ENCODE peak calls at places on chromosomes 16 and 17, in five cellular contexts. One of them, this sample, is unnamed.

GRCh38 chr16:28301154-28301553 is 8.8 kb downstream of the SBK1 start:
- DNase-seq in mesenchymal stem cell: no peak
- DNase-seq in aorta: no peak
- DNase-seq in gastrocnemius medialis: peak; percentile 62
- DNase-seq in ovary: no peak
- DNase-seq in this sample: no peak

GRCh38 chr16:27600386-27600785 is 50.4 kb downstream of the KATNIP start:
- DNase-seq in mesenchymal stem cell: no peak
- DNase-seq in aorta: no peak
- DNase-seq in gastrocnemius medialis: no peak
- DNase-seq in ovary: no peak
- DNase-seq in this sample: no peak

GRCh38 chr16:23914935-23915549 is 79.3 kb downstream of the PRKCB start:
- DNase-seq in mesenchymal stem cell: no peak
- DNase-seq in aorta: no peak
- DNase-seq in gastrocnemius medialis: no peak
- DNase-seq in ovary: no peak
- DNase-seq in this sample: no peak

GRCh38 chr17:48179071-48179945 is 71.7 kb downstream of the SNX11 start:
- DNase-seq in mesenchymal stem cell: no peak
- DNase-seq in aorta: no peak
- DNase-seq in gastrocnemius medialis: no peak
- DNase-seq in ovary: no peak
- DNase-seq in this sample: no peak

GRCh38 chr17:16941643-16942042 is 30.3 kb downstream of the TNFRSF13B start:
- DNase-seq in mesenchymal stem cell: no peak
- DNase-seq in aorta: no peak
- DNase-seq in gastrocnemius medialis: no peak
- DNase-seq in ovary: no peak
- DNase-seq in this sample: no peak

GRCh38 chr16:3654249-3654991 is at the start of gene DNASE1:
- DNase-seq in mesenchymal stem cell: peak; percentile 52
- DNase-seq in aorta: peak; percentile 81
- DNase-seq in gastrocnemius medialis: peak; percentile 42
- DNase-seq in ovary: peak; percentile 44
- DNase-seq in this sample: peak; percentile 27

GRCh38 chr16:71769222-71769621 is 39.4 kb downstream of the AP1G1 start:
- DNase-seq in mesenchymal stem cell: no peak
- DNase-seq in aorta: no peak
- DNase-seq in gastrocnemius medialis: no peak
- DNase-seq in ovary: no peak
- DNase-seq in this sample: no peak

GRCh38 chr17:9309216-9309615 is 266.4 kb downstream of the STX8 start:
- DNase-seq in mesenchymal stem cell: no peak
- DNase-seq in aorta: no peak
- DNase-seq in gastrocnemius medialis: no peak
- DNase-seq in ovary: no peak
- DNase-seq in this sample: no peak

GRCh38 chr17:50288306-50288705 is 14.0 kb downstream of the TMEM92 start:
- DNase-seq in mesenchymal stem cell: no peak
- DNase-seq in aorta: no peak
- DNase-seq in gastrocnemius medialis: no peak
- DNase-seq in ovary: no peak
- DNase-seq in this sample: no peak

DNA sequence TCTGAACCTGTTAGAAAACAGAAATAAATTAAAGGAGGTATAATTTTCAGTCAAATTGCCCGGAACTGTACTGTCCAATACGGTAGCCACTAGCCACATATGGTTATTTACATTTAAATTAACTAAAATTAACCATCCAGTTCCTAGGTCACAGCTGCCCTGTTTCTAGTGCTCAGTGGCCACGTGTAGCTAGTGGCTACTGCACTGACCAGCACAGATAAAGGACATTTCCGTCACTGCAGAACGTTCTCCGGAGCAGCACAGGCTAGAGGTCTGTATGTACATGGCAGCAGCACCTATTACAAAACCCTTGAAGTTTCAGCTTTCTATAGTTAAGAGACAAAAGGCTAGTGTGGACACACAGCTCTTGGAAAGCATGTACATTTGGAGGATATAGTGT is 33.7 kb downstream of the CPSF4L start:
- DNase-seq in mesenchymal stem cell: peak; percentile 21
- DNase-seq in aorta: no peak
- DNase-seq in gastrocnemius medialis: peak; percentile 68
- DNase-seq in ovary: no peak
- DNase-seq in this sample: no peak
- H3K4me1 ChIP-seq in mesenchymal stem cell: peaks cover 13% of the 10 kb centered on the region
- H3K4me1 ChIP-seq in aorta: no peaks in the 10 kb centered on the region
- H3K4me1 ChIP-seq in gastrocnemius medialis: peaks cover 52% of the 10 kb centered on the region
- H3K4me1 ChIP-seq in ovary: peaks cover 9% of the 10 kb centered on the region
- H3K4me1 ChIP-seq in this sample: peaks cover 29% of the 10 kb centered on the region

DNA sequence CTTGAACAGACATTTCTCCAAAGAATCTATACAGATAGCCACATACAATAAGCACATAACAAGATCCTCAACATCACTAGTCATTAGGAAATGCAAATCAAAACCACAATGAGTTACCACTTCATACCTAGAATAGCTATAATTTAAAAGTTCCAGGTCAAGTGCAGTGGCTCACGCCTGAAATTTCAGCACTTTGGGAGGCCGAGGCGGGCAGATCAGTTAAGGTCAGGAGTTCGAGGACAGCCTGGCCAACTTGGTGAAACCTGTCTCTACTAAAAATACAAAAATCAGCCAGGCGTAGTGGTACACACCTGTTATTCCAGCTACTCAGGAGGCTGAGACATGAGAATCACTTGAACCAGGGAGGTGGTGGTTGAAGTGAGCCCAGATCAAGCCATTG is 19.9 kb downstream of the RANBP10 start:
- DNase-seq in mesenchymal stem cell: no peak
- DNase-seq in aorta: no peak
- DNase-seq in gastrocnemius medialis: no peak
- DNase-seq in ovary: no peak
- DNase-seq in this sample: no peak
- H3K4me1 ChIP-seq in mesenchymal stem cell: no peaks in the 10 kb centered on the region
- H3K4me1 ChIP-seq in aorta: no peaks in the 10 kb centered on the region
- H3K4me1 ChIP-seq in gastrocnemius medialis: peaks cover 28% of the 10 kb centered on the region
- H3K4me1 ChIP-seq in ovary: no peaks in the 10 kb centered on the region
- H3K4me1 ChIP-seq in this sample: no peaks in the 10 kb centered on the region

DNA sequence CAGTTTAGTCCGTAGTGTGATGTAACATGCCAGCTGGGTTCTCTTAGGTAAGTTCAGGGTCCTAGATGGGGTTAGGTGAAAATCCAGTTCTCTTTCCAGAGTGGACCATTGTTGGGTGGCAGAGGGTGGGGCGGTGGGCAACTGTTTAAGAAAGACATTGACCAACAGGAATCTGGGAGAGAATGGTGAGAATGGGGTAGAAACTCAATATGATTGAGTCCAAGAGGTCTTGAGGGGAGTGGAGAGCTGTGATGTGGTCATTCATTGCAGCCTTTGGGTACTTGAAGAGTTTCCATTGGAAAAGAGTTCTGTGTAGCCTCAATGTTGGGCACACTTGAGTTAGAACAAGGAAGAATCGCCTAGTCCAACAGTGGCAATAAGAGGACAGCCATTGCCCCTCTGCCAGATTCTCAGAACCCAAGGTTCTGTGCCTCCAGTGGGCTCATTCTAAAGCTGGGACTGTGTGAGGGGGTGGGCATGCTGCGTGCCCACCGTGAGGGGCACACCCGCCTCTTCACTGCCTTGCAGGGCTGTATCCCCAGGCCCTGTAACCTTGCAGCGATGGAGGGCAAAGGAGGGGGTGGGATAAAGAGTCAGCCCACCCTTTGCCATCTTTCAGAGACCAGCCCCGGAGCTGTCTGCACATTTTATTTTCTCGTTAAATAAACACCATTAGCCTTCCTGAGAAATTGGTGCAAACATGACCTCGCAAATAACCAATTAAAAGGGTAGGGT is 208.1 kb downstream of the CCDC182 start:
- DNase-seq in mesenchymal stem cell: no peak
- DNase-seq in aorta: no peak
- DNase-seq in gastrocnemius medialis: no peak
- DNase-seq in ovary: no peak
- DNase-seq in this sample: no peak
- H3K4me1 ChIP-seq in mesenchymal stem cell: peaks cover 17% of the 10 kb centered on the region
- H3K4me1 ChIP-seq in aorta: no peaks in the 10 kb centered on the region
- H3K4me1 ChIP-seq in gastrocnemius medialis: peaks cover 19% of the 10 kb centered on the region
- H3K4me1 ChIP-seq in ovary: peaks cover 21% of the 10 kb centered on the region
- H3K4me1 ChIP-seq in this sample: no peaks in the 10 kb centered on the region

GRCh38 chr16:53211253-53211652 is 156.5 kb downstream of the CHD9 start:
- DNase-seq in mesenchymal stem cell: no peak
- DNase-seq in aorta: no peak
- DNase-seq in gastrocnemius medialis: no peak
- DNase-seq in ovary: no peak
- DNase-seq in this sample: no peak

GRCh38 chr16:53219795-53220194 is 165.0 kb downstream of the CHD9 start:
- DNase-seq in mesenchymal stem cell: peak; percentile 45
- DNase-seq in aorta: no peak
- DNase-seq in gastrocnemius medialis: no peak
- DNase-seq in ovary: no peak
- DNase-seq in this sample: peak; percentile 36

GRCh38 chr16:53213542-53213941 is 158.8 kb downstream of the CHD9 start:
- DNase-seq in mesenchymal stem cell: no peak
- DNase-seq in aorta: no peak
- DNase-seq in gastrocnemius medialis: no peak
- DNase-seq in ovary: no peak
- DNase-seq in this sample: no peak

GRCh38 chr16:53212899-53213235 is 158.1 kb downstream of the CHD9 start:
- DNase-seq in mesenchymal stem cell: no peak
- DNase-seq in aorta: no peak
- DNase-seq in gastrocnemius medialis: no peak
- DNase-seq in ovary: no peak
- DNase-seq in this sample: no peak

GRCh38 chr16:53216798-53217197 is 162.0 kb downstream of the CHD9 start:
- DNase-seq in mesenchymal stem cell: no peak
- DNase-seq in aorta: no peak
- DNase-seq in gastrocnemius medialis: no peak
- DNase-seq in ovary: no peak
- DNase-seq in this sample: no peak
- H3K4me1 ChIP-seq in mesenchymal stem cell: no peaks in the 10 kb centered on the region
- H3K4me1 ChIP-seq in aorta: no peaks in the 10 kb centered on the region
- H3K4me1 ChIP-seq in gastrocnemius medialis: peaks cover 77% of the 10 kb centered on the region
- H3K4me1 ChIP-seq in ovary: no peaks in the 10 kb centered on the region
- H3K4me1 ChIP-seq in this sample: peaks cover 21% of the 10 kb centered on the region

DNA sequence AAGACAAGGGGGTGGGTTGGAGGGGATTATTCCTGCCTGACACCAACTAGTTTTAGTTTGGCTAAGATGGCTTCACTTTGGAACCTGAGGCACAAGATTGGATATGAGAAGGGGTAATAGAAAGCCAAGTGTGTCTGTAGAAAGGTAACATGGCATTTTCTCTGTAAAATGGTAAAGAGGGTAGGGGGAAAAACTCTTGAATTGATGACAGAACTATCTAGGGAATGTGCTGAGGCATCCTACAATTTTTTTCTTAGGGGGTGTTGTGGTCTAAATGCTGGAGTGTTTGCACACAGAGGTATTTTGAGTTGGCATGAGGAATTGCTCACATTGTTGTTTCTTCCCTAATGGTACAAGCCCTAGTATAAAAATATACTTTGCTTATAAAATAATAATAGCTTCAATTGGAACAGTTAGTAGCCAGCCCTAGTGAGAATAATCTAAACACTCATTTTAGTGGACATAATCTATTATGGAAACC is 25.8 kb downstream of the YPEL2 start:
- DNase-seq in mesenchymal stem cell: no peak
- DNase-seq in aorta: no peak
- DNase-seq in gastrocnemius medialis: no peak
- DNase-seq in ovary: no peak
- DNase-seq in this sample: no peak
- H3K4me1 ChIP-seq in mesenchymal stem cell: peaks cover 11% of the 10 kb centered on the region
- H3K4me1 ChIP-seq in aorta: peaks cover 20% of the 10 kb centered on the region
- H3K4me1 ChIP-seq in gastrocnemius medialis: peaks cover 93% of the 10 kb centered on the region
- H3K4me1 ChIP-seq in ovary: peaks cover 8% of the 10 kb centered on the region
- H3K4me1 ChIP-seq in this sample: peaks cover 5% of the 10 kb centered on the region

GRCh38 chr17:64001763-64002529 is 3.8 kb downstream of the PRR29 start:
- DNase-seq in mesenchymal stem cell: peak; percentile 19
- DNase-seq in aorta: peak; percentile 80
- DNase-seq in gastrocnemius medialis: peak; percentile 48
- DNase-seq in ovary: no peak
- DNase-seq in this sample: no peak

GRCh38 chr17:64002658-64003525 is 4.7 kb downstream of the PRR29 start:
- DNase-seq in mesenchymal stem cell: no peak
- DNase-seq in aorta: peak; percentile 65
- DNase-seq in gastrocnemius medialis: no peak
- DNase-seq in ovary: no peak
- DNase-seq in this sample: no peak

GRCh38 chr17:64004218-64004770 is 6.1 kb downstream of the PRR29 start:
- DNase-seq in mesenchymal stem cell: no peak
- DNase-seq in aorta: peak; percentile 30
- DNase-seq in gastrocnemius medialis: no peak
- DNase-seq in ovary: no peak
- DNase-seq in this sample: no peak

GRCh38 chr17:64004903-64005733 is 7.0 kb downstream of the PRR29 start:
- DNase-seq in mesenchymal stem cell: no peak
- DNase-seq in aorta: peak; percentile 61
- DNase-seq in gastrocnemius medialis: no peak
- DNase-seq in ovary: no peak
- DNase-seq in this sample: no peak

GRCh38 chr17:64003526-64004121 is 5.5 kb downstream of the PRR29 start:
- DNase-seq in mesenchymal stem cell: no peak
- DNase-seq in aorta: peak; percentile 69
- DNase-seq in gastrocnemius medialis: no peak
- DNase-seq in ovary: no peak
- DNase-seq in this sample: no peak
- H3K4me1 ChIP-seq in mesenchymal stem cell: peaks cover 6% of the 10 kb centered on the region
- H3K4me1 ChIP-seq in aorta: no peaks in the 10 kb centered on the region
- H3K4me1 ChIP-seq in gastrocnemius medialis: peaks cover 26% of the 10 kb centered on the region
- H3K4me1 ChIP-seq in ovary: peaks cover 2% of the 10 kb centered on the region
- H3K4me1 ChIP-seq in this sample: no peaks in the 10 kb centered on the region

GRCh38 chr16:88560722-88561484 is 9.3 kb upstream of the ZC3H18 start:
- DNase-seq in mesenchymal stem cell: peak; percentile 43
- DNase-seq in aorta: no peak
- DNase-seq in gastrocnemius medialis: no peak
- DNase-seq in ovary: no peak
- DNase-seq in this sample: no peak
- H3K4me1 ChIP-seq in mesenchymal stem cell: peaks cover 2% of the 10 kb centered on the region
- H3K4me1 ChIP-seq in aorta: no peaks in the 10 kb centered on the region
- H3K4me1 ChIP-seq in gastrocnemius medialis: peaks cover 8% of the 10 kb centered on the region
- H3K4me1 ChIP-seq in ovary: peaks cover 2% of the 10 kb centered on the region
- H3K4me1 ChIP-seq in this sample: no peaks in the 10 kb centered on the region

DNA sequence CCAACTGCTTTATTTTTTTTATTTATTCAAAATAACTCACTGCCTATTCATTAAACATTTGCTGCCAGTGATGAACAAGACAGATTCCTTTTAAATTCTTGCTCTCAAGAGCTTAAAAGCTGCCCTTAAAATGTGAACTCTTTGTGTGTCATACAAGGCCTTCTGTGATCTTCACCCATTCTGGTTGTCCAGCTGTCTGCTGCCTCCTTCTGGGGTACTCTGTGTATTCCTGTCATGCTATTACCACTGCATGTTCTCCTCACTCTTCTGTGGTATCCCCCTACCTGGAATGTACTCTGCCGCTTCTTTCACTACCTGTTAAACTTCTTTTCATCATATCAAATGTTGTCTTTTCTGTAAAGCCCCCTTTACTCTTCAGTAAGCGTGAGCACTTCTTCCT is 165.8 kb downstream of the CHD9 start:
- DNase-seq in mesenchymal stem cell: peak; percentile 66
- DNase-seq in aorta: no peak
- DNase-seq in gastrocnemius medialis: no peak
- DNase-seq in ovary: no peak
- DNase-seq in this sample: no peak
- H3K4me1 ChIP-seq in mesenchymal stem cell: peaks cover 1% of the 10 kb centered on the region
- H3K4me1 ChIP-seq in aorta: peaks cover 1% of the 10 kb centered on the region
- H3K4me1 ChIP-seq in gastrocnemius medialis: peaks cover 66% of the 10 kb centered on the region
- H3K4me1 ChIP-seq in ovary: no peaks in the 10 kb centered on the region
- H3K4me1 ChIP-seq in this sample: peaks cover 13% of the 10 kb centered on the region

GRCh38 chr17:72122336-72122667 is 1.5 kb downstream of the SOX9 start:
- DNase-seq in mesenchymal stem cell: no peak
- DNase-seq in aorta: no peak
- DNase-seq in gastrocnemius medialis: no peak
- DNase-seq in ovary: no peak
- DNase-seq in this sample: no peak
- H3K4me1 ChIP-seq in mesenchymal stem cell: peaks cover 32% of the 10 kb centered on the region
- H3K4me1 ChIP-seq in aorta: no peaks in the 10 kb centered on the region
- H3K4me1 ChIP-seq in gastrocnemius medialis: peaks cover 14% of the 10 kb centered on the region
- H3K4me1 ChIP-seq in ovary: peaks cover 3% of the 10 kb centered on the region
- H3K4me1 ChIP-seq in this sample: peaks cover 21% of the 10 kb centered on the region